ENCODE peak calls at places on chromosomes 12 and 14, in five cellular contexts. One of them, this sample, is unnamed.

GRCh38 chr12:120367252-120367923 is 1.6 kb downstream of the MSI1 start:
- DNase-seq in HepG2: no peak
- DNase-seq in GM12878: no peak
- DNase-seq in H1: no peak
- DNase-seq in K562: peak
- DNase-seq in this sample: no peak

GRCh38 chr14:100384277-100384676 is 61.1 kb downstream of the SLC25A47 start:
- DNase-seq in HepG2: no peak
- DNase-seq in GM12878: no peak
- DNase-seq in H1: no peak
- DNase-seq in K562: no peak
- DNase-seq in this sample: no peak

GRCh38 chr12:115294443-115295133 is 610.6 kb upstream of the TBX3 start:
- DNase-seq in HepG2: no peak
- DNase-seq in GM12878: no peak
- DNase-seq in H1: no peak
- DNase-seq in K562: no peak
- DNase-seq in this sample: no peak

GRCh38 chr14:99441157-99441870 is 39.3 kb downstream of the SETD3 start:
- DNase-seq in HepG2: peak
- DNase-seq in GM12878: no peak
- DNase-seq in H1: no peak
- DNase-seq in K562: no peak
- DNase-seq in this sample: no peak

GRCh38 chr12:115998119-115998633 is 279.3 kb downstream of the MED13L start:
- DNase-seq in HepG2: peak
- DNase-seq in GM12878: no peak
- DNase-seq in H1: peak
- DNase-seq in K562: peak
- DNase-seq in this sample: peak

GRCh38 chr12:95882080-95882479 is 23.3 kb downstream of the SNRPF start:
- DNase-seq in HepG2: no peak
- DNase-seq in GM12878: no peak
- DNase-seq in H1: no peak
- DNase-seq in K562: no peak
- DNase-seq in this sample: no peak

GRCh38 chr12:30706476-30706875 is 10.8 kb upstream of the IPO8 start:
- DNase-seq in HepG2: no peak
- DNase-seq in GM12878: no peak
- DNase-seq in H1: no peak
- DNase-seq in K562: no peak
- DNase-seq in this sample: no peak

GRCh38 chr12:127147724-127148123 is 1119.2 kb upstream of the TMEM132C start:
- DNase-seq in HepG2: no peak
- DNase-seq in GM12878: no peak
- DNase-seq in H1: no peak
- DNase-seq in K562: no peak
- DNase-seq in this sample: no peak

GRCh38 chr12:116142936-116143882 is 134.3 kb downstream of the MED13L start:
- DNase-seq in HepG2: no peak
- DNase-seq in GM12878: no peak
- DNase-seq in H1: no peak
- DNase-seq in K562: no peak
- DNase-seq in this sample: no peak

GRCh38 chr12:21643758-21644157 is 13.9 kb downstream of the LDHB start:
- DNase-seq in HepG2: no peak
- DNase-seq in GM12878: no peak
- DNase-seq in H1: no peak
- DNase-seq in K562: no peak
- DNase-seq in this sample: no peak

GRCh38 chr12:72077111-72077820 is 138.6 kb downstream of the TPH2 start:
- DNase-seq in HepG2: no peak
- DNase-seq in GM12878: no peak
- DNase-seq in H1: no peak
- DNase-seq in K562: no peak
- DNase-seq in this sample: no peak

GRCh38 chr14:38828183-38828877 is 274.7 kb downstream of the SEC23A start:
- DNase-seq in HepG2: no peak
- DNase-seq in GM12878: no peak
- DNase-seq in H1: no peak
- DNase-seq in K562: no peak
- DNase-seq in this sample: no peak

GRCh38 chr12:114913871-114914801 is 230.2 kb upstream of the TBX3 start:
- DNase-seq in HepG2: no peak
- DNase-seq in GM12878: no peak
- DNase-seq in H1: no peak
- DNase-seq in K562: no peak
- DNase-seq in this sample: peak

GRCh38 chr14:22854963-22855724 is 16.4 kb upstream of the LRP10 start:
- DNase-seq in HepG2: peak
- DNase-seq in GM12878: no peak
- DNase-seq in H1: no peak
- DNase-seq in K562: no peak
- DNase-seq in this sample: no peak

GRCh38 chr14:23916038-23916437 is 37.5 kb upstream of the DHRS4 start:
- DNase-seq in HepG2: no peak
- DNase-seq in GM12878: no peak
- DNase-seq in H1: no peak
- DNase-seq in K562: no peak
- DNase-seq in this sample: no peak

GRCh38 chr14:51609251-51609986 is 42.3 kb upstream of the FRMD6 start:
- DNase-seq in HepG2: no peak
- DNase-seq in GM12878: no peak
- DNase-seq in H1: no peak
- DNase-seq in K562: no peak
- DNase-seq in this sample: no peak

GRCh38 chr14:98182385-98183055 is 1089.5 kb downstream of the BCL11B start:
- DNase-seq in HepG2: no peak
- DNase-seq in GM12878: no peak
- DNase-seq in H1: no peak
- DNase-seq in K562: no peak
- DNase-seq in this sample: no peak

GRCh38 chr14:101839236-101839635 is 77.7 kb downstream of the PPP2R5C start:
- DNase-seq in HepG2: no peak
- DNase-seq in GM12878: peak
- DNase-seq in H1: no peak
- DNase-seq in K562: no peak
- DNase-seq in this sample: no peak

GRCh38 chr12:125050868-125051267 is 14.4 kb upstream of the AACS start:
- DNase-seq in HepG2: no peak
- DNase-seq in GM12878: no peak
- DNase-seq in H1: no peak
- DNase-seq in K562: no peak
- DNase-seq in this sample: no peak

GRCh38 chr12:34396006-34396860 is 373.9 kb downstream of the ALG10 start:
- DNase-seq in HepG2: no peak
- DNase-seq in GM12878: no peak
- DNase-seq in H1: no peak
- DNase-seq in K562: peak
- DNase-seq in this sample: no peak

GRCh38 chr14:81366259-81366658 is 33.9 kb downstream of the STON2 start:
- DNase-seq in HepG2: no peak
- DNase-seq in GM12878: no peak
- DNase-seq in H1: no peak
- DNase-seq in K562: no peak
- DNase-seq in this sample: no peak

GRCh38 chr12:111353603-111354295 is 15.1 kb downstream of the PHETA1 start:
- DNase-seq in HepG2: no peak
- DNase-seq in GM12878: no peak
- DNase-seq in H1: no peak
- DNase-seq in K562: no peak
- DNase-seq in this sample: no peak

GRCh38 chr12:52650520-52651081 is 1.4 kb downstream of the KRT2 start:
- DNase-seq in HepG2: no peak
- DNase-seq in GM12878: no peak
- DNase-seq in H1: no peak
- DNase-seq in K562: no peak
- DNase-seq in this sample: no peak

GRCh38 chr14:71355324-71356201 is 448.3 kb downstream of the PCNX1 start:
- DNase-seq in HepG2: no peak
- DNase-seq in GM12878: no peak
- DNase-seq in H1: no peak
- DNase-seq in K562: peak
- DNase-seq in this sample: no peak

GRCh38 chr14:23636317-23637211 is at the start of gene DHRS2:
- DNase-seq in HepG2: peak
- DNase-seq in GM12878: no peak
- DNase-seq in H1: no peak
- DNase-seq in K562: no peak
- DNase-seq in this sample: peak

GRCh38 chr14:44937547-44937946 is 24.2 kb downstream of the KLHL28 start:
- DNase-seq in HepG2: no peak
- DNase-seq in GM12878: no peak
- DNase-seq in H1: no peak
- DNase-seq in K562: no peak
- DNase-seq in this sample: no peak

DNA sequence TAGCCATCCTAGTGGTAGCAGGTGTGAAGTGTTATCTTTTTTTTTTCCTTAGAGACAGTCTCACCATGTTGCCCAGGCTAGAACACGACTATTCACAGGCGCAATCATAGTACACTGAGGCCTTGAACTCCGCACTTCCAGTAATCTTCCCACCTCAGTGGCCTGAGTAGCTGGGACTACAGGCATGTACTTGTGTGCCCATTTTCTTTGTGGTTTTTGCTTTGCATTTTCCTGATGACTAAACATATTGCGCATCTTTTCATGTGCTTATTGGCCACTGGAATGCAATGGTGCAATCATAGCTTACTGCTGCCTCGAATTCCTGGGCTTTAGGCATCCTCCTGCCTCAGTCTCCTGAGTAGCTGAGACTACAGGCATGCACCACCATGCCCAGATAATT is 33.3 kb upstream of the GCH1 start:
- DNase-seq in HepG2: peak
- DNase-seq in GM12878: no peak
- DNase-seq in H1: no peak
- DNase-seq in K562: no peak
- DNase-seq in this sample: no peak
- TF ChIP-seq SP1 in HepG2: no peak
- TF ChIP-seq SP1 in GM12878: no peak
- TF ChIP-seq SP1 in H1: no peak
- TF ChIP-seq SP1 in K562: no peak
- TF ChIP-seq SP1 in this sample: no peak

DNA sequence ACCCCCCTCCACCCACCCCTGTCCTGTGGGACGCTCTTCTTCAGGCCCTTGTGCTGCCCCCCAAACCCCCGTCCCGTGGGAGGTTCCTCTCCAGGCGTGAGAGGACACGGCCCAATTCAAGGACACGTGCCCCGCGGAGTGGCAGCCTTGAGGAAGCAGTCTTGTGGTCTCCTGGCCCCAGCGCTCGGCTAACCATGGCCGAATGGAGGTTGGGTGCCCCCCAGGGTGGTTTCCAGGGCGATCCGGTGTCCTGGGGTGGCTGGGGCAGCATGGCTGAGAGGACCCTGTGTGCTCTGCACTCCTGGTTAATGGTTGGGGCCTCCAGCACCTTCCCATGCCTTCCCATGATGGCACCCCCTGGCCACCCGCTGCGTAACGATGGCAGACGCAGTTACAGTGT is 53.6 kb downstream of the LRCOL1 start:
- DNase-seq in HepG2: no peak
- DNase-seq in GM12878: no peak
- DNase-seq in H1: no peak
- DNase-seq in K562: no peak
- DNase-seq in this sample: no peak
- TF ChIP-seq EZH2 in HepG2: no peak
- TF ChIP-seq EZH2 in GM12878: no peak
- TF ChIP-seq EZH2 in H1: no peak
- TF ChIP-seq EZH2 in K562: no peak
- TF ChIP-seq EZH2 in this sample: no peak

DNA sequence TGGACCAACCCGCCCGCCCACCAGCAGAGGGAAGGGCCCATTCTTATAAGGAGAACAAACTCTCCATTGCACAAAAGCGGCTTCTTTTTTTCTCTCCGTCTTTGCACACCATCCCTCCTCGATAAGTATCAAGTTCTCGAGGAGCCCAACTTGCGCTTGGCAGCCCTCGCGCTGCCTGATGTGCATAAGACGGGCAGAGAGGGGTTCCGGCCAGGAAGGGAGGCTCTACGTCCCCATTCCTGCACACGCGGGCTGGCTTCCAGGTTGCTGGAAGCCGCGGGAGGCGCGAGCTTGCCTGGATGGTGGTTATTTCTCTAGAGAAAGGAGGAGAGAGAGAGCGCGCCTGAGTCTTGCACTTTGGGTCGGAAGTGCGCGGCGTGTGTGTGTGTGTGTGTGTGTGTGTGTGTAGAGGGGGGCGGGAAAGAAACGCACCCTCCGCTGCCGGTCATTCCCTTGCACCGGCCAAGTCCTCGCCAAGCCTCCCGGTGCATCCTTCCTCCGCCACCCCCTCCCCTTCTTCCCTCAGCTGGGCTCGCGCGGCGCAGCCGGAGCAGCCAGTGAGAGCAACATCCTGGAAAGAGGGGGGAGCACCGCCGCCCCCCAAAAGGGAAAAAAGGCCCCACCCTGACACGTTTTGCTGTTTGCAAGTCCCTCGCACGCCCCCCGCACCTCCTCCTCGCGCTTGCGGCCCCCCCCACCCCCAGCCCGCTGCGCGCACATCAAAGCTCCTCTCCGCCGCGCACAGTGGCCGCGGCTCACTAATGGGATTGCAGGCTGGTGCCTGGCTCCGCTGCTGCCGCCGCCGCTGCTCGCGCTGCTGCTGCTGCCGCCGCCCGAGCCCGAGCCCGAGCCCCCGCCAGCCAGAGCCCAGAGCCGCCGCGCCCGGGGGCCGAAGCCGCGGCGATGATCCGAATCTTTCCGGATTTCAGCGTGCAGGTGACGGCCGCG is 4.5 kb upstream of the NPAS3 start:
- DNase-seq in HepG2: no peak
- DNase-seq in GM12878: no peak
- DNase-seq in H1: no peak
- DNase-seq in K562: no peak
- DNase-seq in this sample: no peak
- TF ChIP-seq YY1 in HepG2: no peak
- TF ChIP-seq YY1 in GM12878: no peak
- TF ChIP-seq YY1 in H1: no peak
- TF ChIP-seq YY1 in K562: no peak
- TF ChIP-seq YY1 in this sample: no peak

GRCh38 chr12:6685814-6686213 is 3.4 kb downstream of the ZNF384 start:
- DNase-seq in HepG2: no peak
- DNase-seq in GM12878: no peak
- DNase-seq in H1: no peak
- DNase-seq in K562: no peak
- DNase-seq in this sample: no peak

GRCh38 chr12:6688543-6688999 is 604 bp downstream of the ZNF384 start:
- DNase-seq in HepG2: no peak
- DNase-seq in GM12878: peak
- DNase-seq in H1: peak
- DNase-seq in K562: no peak
- DNase-seq in this sample: no peak

GRCh38 chr12:6689000-6689882 is at the start of gene ZNF384:
- DNase-seq in HepG2: peak
- DNase-seq in GM12878: peak
- DNase-seq in H1: peak
- DNase-seq in K562: peak
- DNase-seq in this sample: peak

DNA sequence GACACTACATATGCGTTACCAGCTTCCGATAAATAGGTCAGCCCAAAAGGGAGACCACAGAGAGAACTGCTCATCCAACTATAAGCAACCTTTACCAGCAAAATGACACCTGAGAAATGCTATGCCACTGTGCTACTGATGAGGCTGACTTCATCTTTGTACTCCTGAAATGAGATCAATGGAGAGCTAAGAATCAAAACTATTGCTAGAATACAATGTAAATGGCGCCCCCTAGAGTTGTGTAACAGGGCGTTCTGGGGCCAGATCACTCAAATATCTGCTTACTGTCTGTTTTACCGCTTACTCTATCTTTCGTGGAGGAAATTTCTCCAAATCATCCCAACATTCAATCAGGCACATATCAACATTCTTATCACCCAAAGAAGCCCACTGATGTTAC is 4.6 kb downstream of the ZNF384 start:
- DNase-seq in HepG2: peak
- DNase-seq in GM12878: no peak
- DNase-seq in H1: no peak
- DNase-seq in K562: peak
- DNase-seq in this sample: peak
- TF ChIP-seq SP1 in HepG2: no peak
- TF ChIP-seq SP1 in GM12878: no peak
- TF ChIP-seq SP1 in H1: no peak
- TF ChIP-seq SP1 in K562: no peak
- TF ChIP-seq SP1 in this sample: no peak

This sample was measured in HCT116.